ENCODE peak calls at places on chromosomes 13 and 19, in six cellular contexts. One of them, this sample, is unnamed.

GRCh38 chr13:23810842-23811241 is 78.4 kb downstream of the MIPEP start:
- DNase-seq in tibial nerve: no peak
- DNase-seq in GM12878: no peak
- DNase-seq in transverse colon: no peak
- DNase-seq in stomach: no peak
- DNase-seq in ovary: no peak
- DNase-seq in this sample: no peak

GRCh38 chr19:5893296-5893903 is 10.2 kb downstream of the NDUFA11 start:
- DNase-seq in GM12878: no peak
- DNase-seq in tibial nerve: no peak
- DNase-seq in stomach: no peak
- DNase-seq in ovary: no peak
- DNase-seq in transverse colon: no peak
- DNase-seq in this sample: no peak

GRCh38 chr19:41707502-41707812 is 969 bp upstream of the CEACAM5 start:
- DNase-seq in GM12878: no peak
- DNase-seq in transverse colon: peak
- DNase-seq in tibial nerve: no peak
- DNase-seq in ovary: no peak
- DNase-seq in stomach: no peak
- DNase-seq in this sample: no peak

GRCh38 chr13:106243011-106243410 is 292.5 kb downstream of the EFNB2 start:
- DNase-seq in stomach: no peak
- DNase-seq in transverse colon: no peak
- DNase-seq in ovary: no peak
- DNase-seq in tibial nerve: no peak
- DNase-seq in GM12878: no peak
- DNase-seq in this sample: no peak

GRCh38 chr13:57568865-57569264 is 62.7 kb upstream of the PCDH17 start:
- DNase-seq in GM12878: no peak
- DNase-seq in ovary: no peak
- DNase-seq in stomach: no peak
- DNase-seq in transverse colon: no peak
- DNase-seq in tibial nerve: no peak
- DNase-seq in this sample: no peak

GRCh38 chr13:20923272-20923671 is 20.7 kb upstream of the XPO4 start:
- DNase-seq in stomach: no peak
- DNase-seq in ovary: no peak
- DNase-seq in tibial nerve: no peak
- DNase-seq in transverse colon: no peak
- DNase-seq in GM12878: no peak
- DNase-seq in this sample: no peak

GRCh38 chr13:101398920-101399319 is 17.4 kb downstream of the NALCN start:
- DNase-seq in tibial nerve: no peak
- DNase-seq in ovary: no peak
- DNase-seq in stomach: no peak
- DNase-seq in transverse colon: no peak
- DNase-seq in GM12878: no peak
- DNase-seq in this sample: no peak

GRCh38 chr19:47465957-47466356 is 5.7 kb downstream of the SLC8A2 start:
- DNase-seq in ovary: no peak
- DNase-seq in stomach: no peak
- DNase-seq in tibial nerve: no peak
- DNase-seq in GM12878: no peak
- DNase-seq in transverse colon: no peak
- DNase-seq in this sample: no peak

GRCh38 chr19:46202426-46202825 is 27.1 kb upstream of the IGFL1 start:
- DNase-seq in tibial nerve: no peak
- DNase-seq in stomach: no peak
- DNase-seq in ovary: no peak
- DNase-seq in transverse colon: no peak
- DNase-seq in GM12878: no peak
- DNase-seq in this sample: no peak

GRCh38 chr19:5434970-5435641 is 20.1 kb upstream of the ZNRF4 start:
- DNase-seq in GM12878: no peak
- DNase-seq in stomach: no peak
- DNase-seq in tibial nerve: no peak
- DNase-seq in ovary: no peak
- DNase-seq in transverse colon: no peak
- DNase-seq in this sample: no peak

GRCh38 chr19:2631213-2631821 is 71.2 kb downstream of the GNG7 start:
- DNase-seq in tibial nerve: no peak
- DNase-seq in stomach: no peak
- DNase-seq in GM12878: no peak
- DNase-seq in ovary: no peak
- DNase-seq in transverse colon: no peak
- DNase-seq in this sample: no peak

GRCh38 chr19:2081873-2082810 is 14.0 kb downstream of the MOB3A start:
- DNase-seq in stomach: peak
- DNase-seq in ovary: no peak
- DNase-seq in tibial nerve: no peak
- DNase-seq in GM12878: no peak
- DNase-seq in transverse colon: peak
- DNase-seq in this sample: no peak

GRCh38 chr13:110499621-110500281 is 61.8 kb downstream of the RAB20 start:
- DNase-seq in ovary: no peak
- DNase-seq in stomach: no peak
- DNase-seq in tibial nerve: no peak
- DNase-seq in GM12878: no peak
- DNase-seq in transverse colon: no peak
- DNase-seq in this sample: no peak

GRCh38 chr13:48078251-48078656 is 16.6 kb downstream of the MED4 start:
- DNase-seq in tibial nerve: no peak
- DNase-seq in transverse colon: peak
- DNase-seq in GM12878: peak
- DNase-seq in ovary: no peak
- DNase-seq in stomach: no peak
- DNase-seq in this sample: no peak

GRCh38 chr13:40433577-40433976 is 232.9 kb downstream of the FOXO1 start:
- DNase-seq in tibial nerve: no peak
- DNase-seq in transverse colon: peak
- DNase-seq in ovary: no peak
- DNase-seq in stomach: no peak
- DNase-seq in GM12878: no peak
- DNase-seq in this sample: no peak

GRCh38 chr19:1446713-1447564 is 3.0 kb upstream of the APC2 start:
- DNase-seq in stomach: no peak
- DNase-seq in transverse colon: no peak
- DNase-seq in tibial nerve: no peak
- DNase-seq in ovary: no peak
- DNase-seq in GM12878: no peak
- DNase-seq in this sample: no peak

GRCh38 chr19:40225440-40226305 is 816 bp downstream of the CCNP start:
- DNase-seq in GM12878: no peak
- DNase-seq in tibial nerve: no peak
- DNase-seq in transverse colon: no peak
- DNase-seq in stomach: no peak
- DNase-seq in ovary: no peak
- DNase-seq in this sample: no peak

GRCh38 chr19:4103073-4103418 is 20.9 kb downstream of the MAP2K2 start:
- DNase-seq in stomach: no peak
- DNase-seq in transverse colon: no peak
- DNase-seq in ovary: no peak
- DNase-seq in GM12878: no peak
- DNase-seq in tibial nerve: no peak
- DNase-seq in this sample: no peak

GRCh38 chr13:99269627-99270252 is 11.6 kb upstream of the GPR18 start:
- DNase-seq in stomach: no peak
- DNase-seq in ovary: no peak
- DNase-seq in transverse colon: no peak
- DNase-seq in tibial nerve: no peak
- DNase-seq in GM12878: no peak
- DNase-seq in this sample: no peak

GRCh38 chr19:43504426-43505185 is at the start of gene PHLDB3:
- DNase-seq in transverse colon: peak
- DNase-seq in GM12878: no peak
- DNase-seq in stomach: peak
- DNase-seq in tibial nerve: no peak
- DNase-seq in ovary: peak
- DNase-seq in this sample: peak

GRCh38 chr13:98476106-98476505 is 100.8 kb downstream of the STK24 start:
- DNase-seq in GM12878: no peak
- DNase-seq in transverse colon: no peak
- DNase-seq in tibial nerve: no peak
- DNase-seq in stomach: no peak
- DNase-seq in ovary: no peak
- DNase-seq in this sample: no peak

DNA sequence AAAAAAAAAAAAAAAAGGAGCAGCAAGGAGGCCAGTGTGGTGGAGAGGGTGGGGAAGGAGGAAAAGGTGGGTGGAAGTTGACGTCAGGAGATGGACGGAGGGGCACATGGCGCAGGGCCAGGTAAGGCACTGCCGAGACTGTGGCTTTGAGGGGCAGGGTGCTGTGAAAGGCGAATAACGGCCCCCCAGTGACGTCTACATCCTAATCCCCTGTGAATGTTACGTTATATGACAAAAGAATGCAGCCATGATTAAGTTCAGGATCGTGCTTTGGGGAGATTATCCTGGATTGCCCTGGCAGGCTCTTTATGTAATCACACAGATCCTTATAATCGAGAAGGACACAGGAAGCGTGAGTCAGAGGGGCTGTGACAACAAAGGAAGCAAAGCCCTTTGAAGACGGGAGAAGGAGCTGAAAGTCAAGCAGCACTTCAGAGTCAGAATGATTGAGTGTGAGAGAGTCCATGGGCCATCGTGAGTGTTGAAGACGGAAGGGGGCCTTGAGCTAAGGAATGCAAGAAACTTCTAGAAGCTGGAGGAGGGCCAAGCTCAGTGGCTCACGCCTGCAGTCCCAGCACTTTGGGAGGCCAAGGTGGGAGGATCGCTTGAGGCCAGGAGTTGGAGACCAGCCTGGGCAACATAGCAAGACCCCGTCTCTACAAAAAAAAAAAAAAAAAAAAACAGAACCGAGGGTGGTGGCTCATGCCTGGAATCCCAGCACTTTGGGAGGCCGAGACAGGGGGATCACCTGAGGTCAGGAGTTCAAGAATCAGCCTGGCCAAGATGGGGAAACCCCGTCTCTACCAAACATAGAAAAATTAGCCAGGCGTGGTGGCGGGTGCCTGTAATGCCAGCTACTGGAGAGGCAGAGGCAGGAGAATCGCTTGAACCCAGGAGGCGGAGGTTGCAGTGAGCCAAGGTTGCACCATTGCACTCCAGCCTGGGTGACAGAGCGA is 13.8 kb upstream of the CEACAM16 start:
- DNase-seq in ovary: no peak
- DNase-seq in transverse colon: peak
- DNase-seq in stomach: peak
- DNase-seq in GM12878: no peak
- DNase-seq in tibial nerve: no peak
- DNase-seq in this sample: no peak
- TF ChIP-seq EP300 in ovary: no peak
- TF ChIP-seq EP300 in transverse colon: no peak
- TF ChIP-seq EP300 in stomach: no peak
- TF ChIP-seq EP300 in GM12878: no peak
- TF ChIP-seq EP300 in tibial nerve: peak
- TF ChIP-seq EP300 in this sample: no peak

DNA sequence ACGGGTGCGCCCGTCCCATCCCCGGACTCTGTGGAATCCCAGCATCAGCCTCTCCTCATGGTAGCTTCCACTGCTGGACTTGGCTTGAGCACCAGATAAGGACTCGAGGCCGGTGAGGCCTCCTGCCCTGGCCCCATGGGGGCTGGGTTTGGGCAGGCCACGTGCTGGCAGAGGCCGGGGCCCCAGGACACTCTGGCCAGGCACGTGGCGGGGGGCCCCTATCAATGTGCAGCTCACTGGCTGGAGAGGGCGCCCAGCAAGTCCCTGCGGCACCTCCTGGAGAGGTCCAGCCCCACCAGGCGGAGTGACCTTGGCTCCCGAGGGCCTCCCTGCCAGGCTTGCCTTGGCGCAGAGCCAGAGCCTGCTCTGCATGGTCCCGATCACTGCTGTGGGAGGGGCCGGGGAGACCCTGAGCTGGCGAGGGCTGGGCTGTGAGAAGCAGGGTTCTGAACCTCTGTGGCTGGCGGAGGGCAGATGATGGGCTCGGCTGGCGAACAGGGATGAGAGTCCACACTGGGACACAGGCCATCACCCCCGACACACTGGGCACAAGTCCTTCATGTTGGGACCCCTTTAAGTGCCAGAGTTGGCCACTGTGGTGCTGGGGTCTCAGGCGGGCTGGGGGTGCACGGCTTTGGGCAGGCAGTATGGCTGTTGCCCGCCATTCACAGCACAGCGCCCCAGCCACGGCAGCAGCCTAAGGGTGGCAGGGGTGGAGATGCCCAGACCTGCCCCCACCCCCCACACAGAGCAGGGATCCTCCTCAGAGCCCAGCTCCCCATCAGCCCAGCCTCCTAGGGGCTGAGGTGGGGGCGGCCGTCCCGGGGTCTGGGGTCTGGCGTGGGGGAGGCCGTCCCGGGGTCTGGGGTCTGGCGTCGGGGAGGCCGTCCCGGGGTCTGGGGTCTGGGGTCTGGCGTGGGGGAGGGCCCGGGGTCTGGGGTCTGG is 19.1 kb downstream of the CEBPG start:
- DNase-seq in tibial nerve: peak
- DNase-seq in ovary: peak
- DNase-seq in stomach: peak
- DNase-seq in GM12878: no peak
- DNase-seq in transverse colon: peak
- DNase-seq in this sample: peak
- TF ChIP-seq EP300 in tibial nerve: no peak
- TF ChIP-seq EP300 in ovary: no peak
- TF ChIP-seq EP300 in stomach: no peak
- TF ChIP-seq EP300 in GM12878: no peak
- TF ChIP-seq EP300 in transverse colon: no peak
- TF ChIP-seq EP300 in this sample: no peak

DNA sequence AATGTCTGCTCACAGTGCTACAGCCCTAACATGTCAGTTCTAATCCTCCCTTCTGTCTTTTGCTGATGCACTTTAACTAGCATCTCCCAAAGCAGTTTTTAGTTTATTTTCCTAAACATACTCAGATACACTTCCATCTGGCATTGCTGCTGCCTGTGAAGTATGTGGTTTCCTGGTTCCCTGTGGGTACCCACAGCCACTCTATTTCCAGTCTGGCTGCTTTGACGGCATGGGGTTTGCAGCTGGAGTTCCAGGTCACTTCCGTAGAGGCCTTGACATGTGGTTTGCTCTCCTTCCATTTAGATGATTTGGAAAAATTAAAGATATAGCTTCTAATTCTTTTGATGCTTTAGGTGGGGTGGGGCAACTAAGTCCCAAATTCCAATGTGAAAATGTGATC is 375.5 kb downstream of the PCDH20 start:
- DNase-seq in tibial nerve: no peak
- DNase-seq in GM12878: no peak
- DNase-seq in transverse colon: no peak
- DNase-seq in ovary: no peak
- DNase-seq in stomach: no peak
- DNase-seq in this sample: no peak
- TF ChIP-seq EP300 in tibial nerve: no peak
- TF ChIP-seq EP300 in GM12878: no peak
- TF ChIP-seq EP300 in transverse colon: no peak
- TF ChIP-seq EP300 in ovary: no peak
- TF ChIP-seq EP300 in stomach: no peak
- TF ChIP-seq EP300 in this sample: no peak

GRCh38 chr19:19650331-19650730 is 6.9 kb upstream of the GMIP start:
- DNase-seq in tibial nerve: no peak
- DNase-seq in GM12878: no peak
- DNase-seq in transverse colon: no peak
- DNase-seq in stomach: no peak
- DNase-seq in ovary: no peak
- DNase-seq in this sample: no peak
- TF ChIP-seq EP300 in tibial nerve: no peak
- TF ChIP-seq EP300 in GM12878: no peak
- TF ChIP-seq EP300 in transverse colon: no peak
- TF ChIP-seq EP300 in stomach: no peak
- TF ChIP-seq EP300 in ovary: no peak
- TF ChIP-seq EP300 in this sample: no peak